ENCODE peak calls at places on chromosomes 6 and 20, in four cellular contexts. W is WTC11, N is type B pancreatic cell, X is ovary. Q is an unnamed sample.

GRCh38 chr6:82954351-82954750 is 111.3 kb downstream of the UBE3D start:
- DNase-seq in W (no peak), N (no peak), X (no peak), Q (no peak)

GRCh38 chr20:9699181-9699580 is 139.7 kb downstream of the PAK5 start:
- DNase-seq in W (no peak), N (no peak), X (no peak), Q (no peak)

GRCh38 chr20:50704971-50705370 is 13.6 kb upstream of the RIPOR3 start:
- DNase-seq in W (no peak), N (no peak), X (no peak), Q (no peak)

GRCh38 chr6:16752206-16752867 is 8.9 kb downstream of the ATXN1 start:
- DNase-seq in W (no peak), N (no peak), X (no peak), Q (no peak)

GRCh38 chr6:51892750-51893149 is 194.7 kb downstream of the PKHD1 start:
- DNase-seq in W (no peak), N (no peak), X (no peak), Q (no peak)

GRCh38 chr6:159979136-159979874 is 10.4 kb downstream of the IGF2R start:
- DNase-seq in W (no peak), N (no peak), X (no peak), Q (no peak)

GRCh38 chr6:168577496-168577895 is 136.5 kb downstream of the SMOC2 start:
- DNase-seq in W (no peak), N (no peak), X (no peak), Q (no peak)

GRCh38 chr6:6331393-6331792 is 10.9 kb upstream of the F13A1 start:
- DNase-seq in W (no peak), N (no peak), X (no peak), Q (no peak)

GRCh38 chr20:3751664-3752385 is 15.7 kb downstream of the ADISSP start:
- DNase-seq in W (peak; percentile 29), N (no peak), X (no peak), Q (no peak)

GRCh38 chr20:50513169-50514034 is 3.2 kb downstream of the PTPN1 start:
- DNase-seq in W (no peak), N (no peak), X (no peak), Q (no peak)

GRCh38 chr6:142886431-142887170 is 58.4 kb downstream of the HIVEP2 start:
- DNase-seq in W (no peak), N (no peak), X (no peak), Q (no peak)

GRCh38 chr6:134223761-134224445 is 94.0 kb downstream of the SGK1 start:
- DNase-seq in W (no peak), N (no peak), X (no peak), Q (no peak)

GRCh38 chr6:83258517-83258916 is 65.4 kb downstream of the RWDD2A start:
- DNase-seq in W (no peak), N (no peak), X (no peak), Q (no peak)

GRCh38 chr6:138541793-138542481 is 42.6 kb upstream of the NHSL1 start:
- DNase-seq in W (no peak), N (no peak), X (no peak), Q (no peak)

GRCh38 chr20:46365483-46366215 is 40.8 kb downstream of the ELMO2 start:
- DNase-seq in W (no peak), N (no peak), X (no peak), Q (no peak)

GRCh38 chr6:167422934-167423333 is 98.0 kb downstream of the TTLL2 start:
- DNase-seq in W (no peak), N (no peak), X (no peak), Q (no peak)

GRCh38 chr20:2692036-2692885 is at the start of gene EBF4:
- DNase-seq in W (peak; percentile 49), N (no peak), X (peak; percentile 86), Q (no peak)

GRCh38 chr20:35954907-35955251 is 577 bp upstream of the SCAND1 start:
- DNase-seq in W (no peak), N (no peak), X (no peak), Q (no peak)

GRCh38 chr20:58553841-58554240 is 38.6 kb upstream of the APCDD1L start:
- DNase-seq in W (no peak), N (no peak), X (peak; percentile 57), Q (no peak)

GRCh38 chr6:99745651-99746050 is 139.0 kb downstream of the PRDM13 start:
- DNase-seq in W (no peak), N (no peak), X (no peak), Q (no peak)

GRCh38 chr6:38058022-38058421 is 238.5 kb downstream of the ZFAND3 start:
- DNase-seq in W (no peak), N (no peak), X (no peak), Q (no peak)

GRCh38 chr6:160750276-160750689 is 48.2 kb downstream of the PLG start:
- DNase-seq in W (peak; percentile 74), N (no peak), X (no peak), Q (peak; percentile 57)

GRCh38 chr20:20079102-20079784 is 26.9 kb downstream of the CFAP61 start:
- DNase-seq in W (no peak), N (no peak), X (no peak), Q (no peak)

GRCh38 chr6:170415318-170415717 is 108.8 kb downstream of the FAM120B start:
- DNase-seq in W (no peak), N (peak; percentile 50), X (no peak), Q (no peak)

GRCh38 chr20:43438578-43439316 is 18.9 kb upstream of the SRSF6 start:
- DNase-seq in W (no peak), N (no peak), X (no peak), Q (no peak)

GRCh38 chr6:82893889-82894652 is 171.6 kb downstream of the UBE3D start:
- DNase-seq in W (no peak), N (no peak), X (no peak), Q (no peak)

GRCh38 chr20:54624701-54625472 is 149.5 kb downstream of the DOK5 start:
- DNase-seq in W (no peak), N (no peak), X (no peak), Q (no peak)

DNA sequence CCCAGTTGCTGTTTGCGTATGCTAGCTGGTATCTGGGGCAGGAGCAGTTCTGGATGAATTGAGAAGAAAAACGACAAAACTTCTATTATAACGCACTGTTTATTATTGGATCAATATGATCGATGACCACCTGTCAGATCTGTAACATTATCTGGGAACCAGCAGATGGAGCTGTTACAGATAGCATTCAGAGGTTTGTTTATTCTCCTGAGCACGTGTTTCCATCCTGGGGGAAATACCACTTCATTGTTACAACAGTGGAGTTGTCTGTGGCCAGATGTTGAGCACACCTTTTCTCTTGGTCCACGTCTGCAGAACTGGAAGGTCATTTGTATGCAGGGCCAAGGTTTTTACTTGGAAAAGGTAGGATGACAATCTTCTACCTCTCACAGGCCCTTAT is 16.0 kb upstream of the NKX2-2 start:
- DNase-seq in W (no peak), N (no peak), X (no peak), Q (no peak)
- TF ChIP-seq CTCF in W (peak; percentile 25), N (peak; percentile 64), X (no peak), Q (peak; percentile 63)

DNA sequence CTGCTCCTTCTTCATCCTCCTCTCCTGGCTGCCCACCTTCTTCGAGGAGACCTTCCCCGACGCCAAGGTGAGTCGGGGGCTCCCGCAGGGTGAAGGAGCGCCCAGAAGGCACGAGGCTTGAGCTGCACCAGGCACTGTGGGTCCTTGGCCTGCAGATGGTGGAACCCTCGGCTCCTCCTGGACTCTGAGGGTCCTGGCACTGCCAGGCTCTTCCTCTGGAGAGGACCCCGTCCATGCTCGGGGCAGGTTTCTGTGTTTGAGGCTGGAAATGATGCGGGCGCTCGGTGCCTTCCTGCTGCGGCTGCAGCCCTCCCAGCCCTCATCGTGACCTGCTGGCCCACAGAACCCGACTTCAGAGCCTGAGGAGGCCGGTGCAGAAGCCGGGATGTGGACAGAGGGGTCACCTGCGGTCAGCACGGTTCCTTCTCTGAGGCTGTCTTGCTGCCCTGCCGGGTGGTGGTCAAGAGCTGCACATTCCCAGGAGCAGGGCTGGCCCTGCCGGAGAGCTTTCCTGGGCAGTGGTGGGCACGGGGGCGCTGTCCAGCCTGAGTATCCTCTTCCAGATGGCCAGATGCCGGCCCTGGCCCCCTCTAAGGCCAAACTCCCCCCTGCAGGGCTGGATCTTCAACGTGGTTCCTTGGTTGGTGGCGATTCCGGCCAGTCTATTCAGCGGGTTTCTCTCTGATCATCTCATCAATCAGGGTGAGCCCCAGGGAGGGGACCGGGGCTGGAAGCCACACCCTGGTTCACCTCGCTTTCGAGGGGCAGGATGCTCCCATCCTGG is 11.3 kb downstream of the SLC17A9 start:
- DNase-seq in W (no peak), N (no peak), X (no peak), Q (no peak)
- TF ChIP-seq CTCF in W (no peak), N (no peak), X (no peak), Q (no peak)

DNA sequence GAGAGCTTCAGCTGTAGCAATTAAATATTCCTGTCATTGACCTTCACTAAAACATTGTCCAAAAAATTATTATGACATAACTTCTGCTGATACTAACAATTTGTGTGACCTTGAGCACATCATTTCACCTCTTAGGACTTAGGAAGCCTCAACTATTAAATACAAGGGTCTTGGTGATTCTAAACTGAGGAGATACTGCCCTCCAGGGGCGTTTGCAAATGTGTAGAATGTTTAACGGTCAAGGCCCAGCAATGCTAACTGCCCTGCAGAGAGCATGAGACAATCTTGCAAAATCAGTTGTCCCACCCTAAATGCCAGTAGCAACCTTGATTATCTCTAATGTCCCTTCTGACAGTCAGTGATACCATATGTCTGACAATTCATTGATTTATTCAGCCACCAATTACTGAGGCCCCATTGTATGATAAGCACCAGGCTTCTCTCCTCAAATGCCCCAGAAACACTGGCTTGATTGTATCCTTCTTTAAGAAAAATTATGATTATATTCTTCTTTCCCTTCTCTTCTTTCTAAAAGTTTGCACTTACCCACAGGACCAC is 284.1 kb upstream of the PLN start:
- DNase-seq in W (peak; percentile 47), N (no peak), X (no peak), Q (peak; percentile 46)
- TF ChIP-seq CTCF in W (no peak), N (peak; percentile 75), X (no peak), Q (no peak)

DNA sequence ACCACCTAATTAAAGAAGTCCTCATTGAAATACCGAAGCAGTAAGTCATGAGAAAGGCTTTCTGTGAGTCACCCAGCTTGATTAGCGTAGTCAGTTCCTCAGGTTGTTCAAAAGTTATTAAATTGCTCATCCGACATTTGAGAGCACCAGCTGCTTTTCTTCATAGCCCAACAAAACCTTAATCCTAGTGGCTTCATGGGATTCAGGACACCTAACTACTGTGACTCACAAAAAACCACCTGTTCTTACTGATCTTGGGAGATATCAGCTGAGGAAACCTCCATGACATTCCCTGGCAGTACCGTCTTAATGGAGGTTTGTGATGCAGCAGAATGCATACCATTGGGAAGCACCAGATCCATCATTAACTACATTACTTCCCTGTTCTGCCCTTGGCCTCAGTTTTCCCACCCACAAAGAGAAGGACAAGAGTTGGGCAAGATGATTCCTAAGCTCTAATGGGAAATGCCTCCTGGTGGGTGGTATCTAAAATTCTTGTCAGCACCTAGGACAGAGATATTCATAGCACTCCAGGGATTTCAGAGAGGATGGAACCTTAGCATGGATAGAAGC is 103.8 kb downstream of the KHDC1L start:
- DNase-seq in W (no peak), N (no peak), X (no peak), Q (no peak)
- TF ChIP-seq CTCF in W (no peak), N (no peak), X (no peak), Q (no peak)

GRCh38 chr6:95280690-95281273 is 296.6 kb upstream of the MANEA start:
- DNase-seq in W (no peak), N (no peak), X (no peak), Q (peak; percentile 24)
- TF ChIP-seq CTCF in W (no peak), N (peak; percentile 76), X (no peak), Q (peak; percentile 64)

DNA sequence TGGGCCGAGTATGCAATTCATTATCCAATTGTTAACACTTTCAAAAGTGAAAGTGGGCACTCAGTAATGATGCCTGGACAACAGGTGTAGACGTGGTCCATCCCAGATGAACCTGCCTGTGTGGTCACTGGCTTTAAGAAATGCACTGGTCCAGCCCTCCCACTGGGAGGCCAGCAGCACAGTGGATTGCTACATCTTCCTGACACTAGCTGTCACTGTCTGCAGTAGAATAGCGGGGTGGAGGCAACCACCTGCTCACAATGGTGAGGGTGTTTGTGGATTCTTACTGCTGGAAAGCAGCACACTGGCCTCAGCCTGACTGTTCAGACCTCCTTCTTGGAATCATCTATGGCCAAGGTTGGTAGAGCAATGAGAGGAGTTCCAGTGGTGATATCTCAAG is 228.2 kb upstream of the PLN start:
- DNase-seq in W (peak; percentile 31), N (no peak), X (no peak), Q (no peak)
- TF ChIP-seq CTCF in W (no peak), N (no peak), X (no peak), Q (no peak)

Q was measured in endothelial cell.